ENCODE peak calls at places on chromosomes 6 and 20, in five cellular contexts. V, Y, F, L and H are unnamed samples.

GRCh38 chr20:19047040-19047950 is 165.1 kb upstream of the SLC24A3 start:
- DNase-seq in V (peak), Y (no peak), F (no peak), L (no peak), H (no peak)

GRCh38 chr6:52089758-52090348 is 2.4 kb upstream of the PKHD1 start:
- DNase-seq in V (no peak), Y (no peak), F (no peak), L (no peak), H (no peak)

GRCh38 chr6:170056329-170056728 is 234.5 kb downstream of the DLL1 start:
- DNase-seq in V (no peak), Y (no peak), F (no peak), L (no peak), H (no peak)

GRCh38 chr6:56555438-56555872 is 87.2 kb downstream of the DST start:
- DNase-seq in V (peak), Y (no peak), F (no peak), L (peak), H (no peak)

GRCh38 chr6:53062369-53062639 is 2.9 kb upstream of the FBXO9 start:
- DNase-seq in V (no peak), Y (no peak), F (no peak), L (no peak), H (no peak)

GRCh38 chr6:160226118-160226541 is 32.5 kb downstream of the SLC22A2 start:
- DNase-seq in V (no peak), Y (no peak), F (no peak), L (no peak), H (no peak)

GRCh38 chr6:89895273-89895874 is 1.1 kb downstream of the GJA10 start:
- DNase-seq in V (no peak), Y (no peak), F (no peak), L (peak), H (no peak)

GRCh38 chr6:101429291-101429690 is 35.8 kb downstream of the GRIK2 start:
- DNase-seq in V (no peak), Y (no peak), F (no peak), L (peak), H (no peak)

GRCh38 chr6:138403324-138403800 is 661 bp upstream of the HEBP2 start:
- DNase-seq in V (peak), Y (peak), F (peak), L (peak), H (peak)

GRCh38 chr20:63364801-63365585 is 3.8 kb upstream of the CHRNA4 start:
- DNase-seq in V (no peak), Y (no peak), F (no peak), L (no peak), H (no peak)

GRCh38 chr6:129177801-129178200 is 294.9 kb downstream of the LAMA2 start:
- DNase-seq in V (no peak), Y (no peak), F (no peak), L (no peak), H (no peak)

GRCh38 chr20:31605902-31606677 is 1.0 kb downstream of the ID1 start:
- DNase-seq in V (peak), Y (no peak), F (peak), L (peak), H (no peak)

GRCh38 chr6:156870926-156871539 is 93.9 kb downstream of the ARID1B start:
- DNase-seq in V (no peak), Y (no peak), F (no peak), L (no peak), H (no peak)

GRCh38 chr6:144286503-144287393 is 1.6 kb downstream of the UTRN start:
- DNase-seq in V (peak), Y (peak), F (peak), L (peak), H (peak)

GRCh38 chr6:127483399-127484055 is 24.3 kb upstream of the KIAA0408 start:
- DNase-seq in V (no peak), Y (no peak), F (no peak), L (peak), H (no peak)

GRCh38 chr6:75210885-75211739 is 5.3 kb upstream of the COL12A1 start:
- DNase-seq in V (no peak), Y (no peak), F (peak), L (peak), H (no peak)

GRCh38 chr6:73696990-73697651 is 1.1 kb downstream of the CD109 start:
- DNase-seq in V (no peak), Y (no peak), F (no peak), L (no peak), H (no peak)

GRCh38 chr6:94636780-94637385 is 940.5 kb upstream of the MANEA start:
- DNase-seq in V (no peak), Y (peak), F (no peak), L (no peak), H (no peak)

GRCh38 chr20:37257993-37258392 is 3.6 kb downstream of the GHRH start:
- DNase-seq in V (no peak), Y (no peak), F (no peak), L (no peak), H (no peak)

GRCh38 chr6:70520575-70520974 is 46.2 kb upstream of the SDHAF4 start:
- DNase-seq in V (no peak), Y (peak), F (peak), L (peak), H (no peak)

GRCh38 chr6:25181923-25182322 is 97.3 kb upstream of the CARMIL1 start:
- DNase-seq in V (no peak), Y (no peak), F (no peak), L (no peak), H (no peak)